ENCODE peak calls at places on chromosomes 6 and 20, in four cellular contexts. One of them, this sample, is unnamed.

GRCh38 chr6:29647927-29648642 is 8.8 kb upstream of the MOG start:
- DNase-seq in posterior cingulate gyrus: no peak
- DNase-seq in dermis blood vessel endothelial cell: peak
- DNase-seq in ELF-1: no peak
- DNase-seq in this sample: peak

GRCh38 chr6:158923801-158924498 is 76.1 kb downstream of the RSPH3 start:
- DNase-seq in dermis blood vessel endothelial cell: no peak
- DNase-seq in posterior cingulate gyrus: no peak
- DNase-seq in ELF-1: peak
- DNase-seq in this sample: no peak

GRCh38 chr20:53966774-53967398 is 103.5 kb downstream of the BCAS1 start:
- DNase-seq in dermis blood vessel endothelial cell: no peak
- DNase-seq in ELF-1: no peak
- DNase-seq in posterior cingulate gyrus: no peak
- DNase-seq in this sample: no peak

GRCh38 chr6:26172496-26172958 is 85.3 kb downstream of the HFE start:
- DNase-seq in ELF-1: peak
- DNase-seq in posterior cingulate gyrus: no peak
- DNase-seq in dermis blood vessel endothelial cell: peak
- DNase-seq in this sample: no peak

GRCh38 chr6:77825204-77825603 is 172.4 kb downstream of the MEI4 start:
- DNase-seq in posterior cingulate gyrus: no peak
- DNase-seq in ELF-1: no peak
- DNase-seq in dermis blood vessel endothelial cell: no peak
- DNase-seq in this sample: no peak

GRCh38 chr20:5996765-5997164 is 46.3 kb downstream of the MCM8 start:
- DNase-seq in posterior cingulate gyrus: no peak
- DNase-seq in dermis blood vessel endothelial cell: no peak
- DNase-seq in ELF-1: no peak
- DNase-seq in this sample: no peak

GRCh38 chr20:34952676-34953075 is 2.9 kb downstream of the GSS start:
- DNase-seq in posterior cingulate gyrus: no peak
- DNase-seq in dermis blood vessel endothelial cell: peak
- DNase-seq in ELF-1: no peak
- DNase-seq in this sample: no peak

GRCh38 chr6:107727096-107727757 is 96.9 kb downstream of the SCML4 start:
- DNase-seq in dermis blood vessel endothelial cell: no peak
- DNase-seq in posterior cingulate gyrus: no peak
- DNase-seq in ELF-1: no peak
- DNase-seq in this sample: no peak

GRCh38 chr6:153931431-153931830 is 107.6 kb upstream of the OPRM1 start:
- DNase-seq in dermis blood vessel endothelial cell: no peak
- DNase-seq in posterior cingulate gyrus: no peak
- DNase-seq in ELF-1: no peak
- DNase-seq in this sample: no peak

GRCh38 chr6:56714273-56714672 is 71.6 kb upstream of the DST start:
- DNase-seq in posterior cingulate gyrus: no peak
- DNase-seq in dermis blood vessel endothelial cell: no peak
- DNase-seq in ELF-1: no peak
- DNase-seq in this sample: no peak

GRCh38 chr20:34475979-34476736 is 40.1 kb upstream of the DYNLRB1 start:
- DNase-seq in posterior cingulate gyrus: peak
- DNase-seq in ELF-1: peak
- DNase-seq in dermis blood vessel endothelial cell: peak
- DNase-seq in this sample: no peak

GRCh38 chr6:16836186-16836981 is 75.1 kb upstream of the ATXN1 start:
- DNase-seq in dermis blood vessel endothelial cell: no peak
- DNase-seq in ELF-1: no peak
- DNase-seq in posterior cingulate gyrus: no peak
- DNase-seq in this sample: no peak

GRCh38 chr6:134247271-134247833 is 70.6 kb downstream of the SGK1 start:
- DNase-seq in ELF-1: no peak
- DNase-seq in posterior cingulate gyrus: no peak
- DNase-seq in dermis blood vessel endothelial cell: peak
- DNase-seq in this sample: no peak

GRCh38 chr6:120652506-120652905 is 681.8 kb downstream of the TBC1D32 start:
- DNase-seq in dermis blood vessel endothelial cell: no peak
- DNase-seq in ELF-1: no peak
- DNase-seq in posterior cingulate gyrus: no peak
- DNase-seq in this sample: no peak

This sample was measured in amniotic stem cell.